ENCODE peak calls at places on chromosomes 13 and 19, in five cellular contexts. E is SK-N-SH, M is HepG2, T is HCT116, Z is K562. F is an unnamed sample.

GRCh38 chr13:27583645-27584044 is 36.7 kb downstream of the LNX2 start:
- DNase-seq in E (no peak), M (peak), T (no peak), Z (no peak), F (no peak)

GRCh38 chr19:2424686-2425621 is 2.4 kb downstream of the TIMM13 start:
- DNase-seq in E (peak), M (no peak), T (no peak), Z (no peak), F (no peak)

GRCh38 chr19:40542197-40542859 is 34.3 kb upstream of the SHKBP1 start:
- DNase-seq in E (peak), M (no peak), T (no peak), Z (no peak), F (no peak)

GRCh38 chr19:16587031-16588023 is 15.1 kb upstream of the SLC35E1 start:
- DNase-seq in E (no peak), M (no peak), T (no peak), Z (no peak), F (peak)

GRCh38 chr13:109790071-109790470 is 3.7 kb upstream of the IRS2 start:
- DNase-seq in E (no peak), M (no peak), T (no peak), Z (no peak), F (no peak)

GRCh38 chr13:36359301-36359950 is 13.2 kb upstream of the SPART start:
- DNase-seq in E (no peak), M (peak), T (no peak), Z (no peak), F (no peak)

GRCh38 chr13:51453308-51453958 is 597 bp upstream of the INTS6 start:
- DNase-seq in E (peak), M (peak), T (no peak), Z (peak), F (peak)

GRCh38 chr19:32029235-32029634 is 316.2 kb upstream of the ZNF507 start:
- DNase-seq in E (no peak), M (no peak), T (no peak), Z (no peak), F (no peak)

GRCh38 chr19:8088752-8089663 is 36.4 kb downstream of the CCL25 start:
- DNase-seq in E (peak), M (no peak), T (no peak), Z (no peak), F (no peak)

GRCh38 chr13:31431722-31432137 is 232.0 kb downstream of the B3GLCT start:
- DNase-seq in E (peak), M (peak), T (peak), Z (peak), F (no peak)

GRCh38 chr19:7673995-7674667 is 2.8 kb upstream of the MCEMP1 start:
- DNase-seq in E (peak), M (peak), T (peak), Z (peak), F (no peak)

GRCh38 chr13:81171065-81171647 is 830.2 kb upstream of the SPRY2 start:
- DNase-seq in E (peak), M (peak), T (peak), Z (peak), F (no peak)

GRCh38 chr19:30670562-30671513 is 298.7 kb downstream of the ZNF536 start:
- DNase-seq in E (no peak), M (no peak), T (no peak), Z (no peak), F (no peak)

GRCh38 chr13:33125821-33126570 is 109.8 kb downstream of the KL start:
- DNase-seq in E (no peak), M (peak), T (peak), Z (peak), F (no peak)

GRCh38 chr13:26037302-26037701 is 14.5 kb downstream of the SHISA2 start:
- DNase-seq in E (no peak), M (no peak), T (peak), Z (peak), F (no peak)

GRCh38 chr13:103277959-103278673 is 211.9 kb upstream of the SLC10A2 start:
- DNase-seq in E (no peak), M (no peak), T (no peak), Z (no peak), F (no peak)

GRCh38 chr13:27005976-27006518 is 165.6 kb downstream of the USP12 start:
- DNase-seq in E (no peak), M (no peak), T (no peak), Z (no peak), F (no peak)

GRCh38 chr13:75326173-75327131 is 155.5 kb downstream of the TBC1D4 start:
- DNase-seq in E (peak), M (no peak), T (no peak), Z (peak), F (no peak)

GRCh38 chr13:114027046-114027760 is 53.3 kb upstream of the C13orf46 start:
- DNase-seq in E (no peak), M (no peak), T (no peak), Z (no peak), F (no peak)

GRCh38 chr19:18205180-18205915 is 1.5 kb upstream of the RAB3A start:
- DNase-seq in E (peak), M (no peak), T (no peak), Z (peak), F (no peak)

GRCh38 chr19:46859637-46860124 is 1.1 kb upstream of the ARHGAP35 start:
- DNase-seq in E (peak), M (peak), T (no peak), Z (peak), F (no peak)

GRCh38 chr19:10811391-10812111 is 24.5 kb downstream of the TMED1 start:
- DNase-seq in E (no peak), M (peak), T (no peak), Z (peak), F (no peak)

GRCh38 chr13:96837809-96838208 is 156.5 kb downstream of the OXGR1 start:
- DNase-seq in E (no peak), M (no peak), T (no peak), Z (no peak), F (no peak)

GRCh38 chr13:30928971-30929370 is 3.5 kb upstream of the TEX26 start:
- DNase-seq in E (no peak), M (no peak), T (no peak), Z (no peak), F (no peak)

GRCh38 chr13:98445340-98446233 is 131.3 kb downstream of the STK24 start:
- DNase-seq in E (peak), M (peak), T (peak), Z (peak), F (peak)

GRCh38 chr19:38912600-38913514 is 871 bp upstream of the CCER2 start:
- DNase-seq in E (no peak), M (no peak), T (no peak), Z (no peak), F (no peak)

GRCh38 chr13:30718661-30719520 is 16.5 kb upstream of the ALOX5AP start:
- DNase-seq in E (no peak), M (peak), T (peak), Z (no peak), F (no peak)

GRCh38 chr13:21124853-21125252 is 51.5 kb downstream of the SKA3 start:
- DNase-seq in E (peak), M (peak), T (no peak), Z (no peak), F (no peak)

DNA sequence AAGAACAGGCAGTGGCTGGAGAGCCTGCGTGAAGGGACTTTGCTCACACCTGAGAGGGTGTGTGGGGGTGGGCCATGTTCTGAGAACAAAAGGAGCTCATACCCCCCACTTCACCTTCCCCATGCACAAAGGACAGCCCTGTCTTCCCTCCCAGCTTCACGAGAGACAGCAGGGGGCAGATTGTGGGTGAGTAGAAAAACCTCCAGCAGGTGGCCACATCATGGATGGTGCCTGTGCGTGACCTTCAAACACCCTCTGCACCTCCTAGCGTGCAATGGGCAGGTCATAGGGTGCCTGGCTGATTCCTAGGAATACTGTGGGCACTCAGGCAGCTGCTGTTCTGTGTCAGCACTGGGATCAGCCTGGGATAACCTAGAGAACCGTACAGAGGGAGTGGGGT is 36.3 kb upstream of the PSG9 start:
- DNase-seq in E (no peak), M (peak), T (no peak), Z (peak), F (no peak)
- TF ChIP-seq CTCF in E (no peak), M (peak), T (peak), Z (peak), F (no peak)

DNA sequence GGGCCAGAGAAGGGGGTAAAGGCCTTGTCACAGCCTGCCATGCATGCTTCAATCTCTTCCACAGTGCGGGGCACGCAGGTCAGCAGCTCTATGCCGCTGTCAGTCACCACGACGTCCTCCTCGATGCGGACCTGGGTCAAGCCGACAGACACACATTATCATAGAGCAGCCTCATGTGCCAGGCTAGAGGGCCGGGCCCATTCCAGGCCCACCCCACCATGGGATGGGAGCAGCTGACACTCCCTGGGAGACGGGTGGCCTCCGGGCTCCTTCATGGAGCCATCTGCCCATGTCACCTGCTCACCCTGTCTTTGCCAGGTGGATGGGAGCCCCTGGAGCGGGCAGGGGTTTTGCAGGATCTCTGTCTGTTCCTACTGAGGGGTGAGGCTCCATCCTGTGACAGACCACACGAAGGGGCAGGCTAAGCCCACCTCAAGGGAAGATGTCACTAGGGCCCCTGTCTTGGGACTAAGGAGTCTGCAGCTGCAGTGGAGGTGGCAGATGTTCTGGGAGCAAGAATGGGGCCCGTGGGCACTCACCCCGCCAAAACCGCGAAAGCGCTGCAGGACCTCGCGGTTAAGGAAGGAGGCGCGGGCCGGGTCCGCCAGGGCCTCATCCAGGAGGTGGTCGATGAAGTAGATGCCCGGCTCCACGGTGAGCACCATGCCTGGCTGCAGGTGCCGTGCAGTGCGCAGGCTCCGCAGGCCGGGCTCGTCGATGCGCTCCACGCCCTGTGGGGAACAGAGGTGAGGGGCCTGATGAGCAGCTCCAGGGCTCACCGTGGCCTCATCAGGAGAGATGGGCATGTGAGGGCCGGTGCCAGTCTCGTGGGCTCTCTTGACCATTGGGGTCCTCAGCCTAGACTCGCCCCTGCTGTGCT is 14.1 kb downstream of the CEBPG start:
- DNase-seq in E (no peak), M (no peak), T (no peak), Z (no peak), F (no peak)
- TF ChIP-seq ZBTB33 in E (no peak), M (peak), T (no peak), Z (peak), F (no peak)

GRCh38 chr19:49442793-49443365 is 1.6 kb upstream of the SLC17A7 start:
- DNase-seq in E (peak), M (peak), T (peak), Z (peak), F (no peak)
- H3K9ac ChIP-seq in E (peak), M (peak), T (peak), Z (peak), F (peak)

DNA sequence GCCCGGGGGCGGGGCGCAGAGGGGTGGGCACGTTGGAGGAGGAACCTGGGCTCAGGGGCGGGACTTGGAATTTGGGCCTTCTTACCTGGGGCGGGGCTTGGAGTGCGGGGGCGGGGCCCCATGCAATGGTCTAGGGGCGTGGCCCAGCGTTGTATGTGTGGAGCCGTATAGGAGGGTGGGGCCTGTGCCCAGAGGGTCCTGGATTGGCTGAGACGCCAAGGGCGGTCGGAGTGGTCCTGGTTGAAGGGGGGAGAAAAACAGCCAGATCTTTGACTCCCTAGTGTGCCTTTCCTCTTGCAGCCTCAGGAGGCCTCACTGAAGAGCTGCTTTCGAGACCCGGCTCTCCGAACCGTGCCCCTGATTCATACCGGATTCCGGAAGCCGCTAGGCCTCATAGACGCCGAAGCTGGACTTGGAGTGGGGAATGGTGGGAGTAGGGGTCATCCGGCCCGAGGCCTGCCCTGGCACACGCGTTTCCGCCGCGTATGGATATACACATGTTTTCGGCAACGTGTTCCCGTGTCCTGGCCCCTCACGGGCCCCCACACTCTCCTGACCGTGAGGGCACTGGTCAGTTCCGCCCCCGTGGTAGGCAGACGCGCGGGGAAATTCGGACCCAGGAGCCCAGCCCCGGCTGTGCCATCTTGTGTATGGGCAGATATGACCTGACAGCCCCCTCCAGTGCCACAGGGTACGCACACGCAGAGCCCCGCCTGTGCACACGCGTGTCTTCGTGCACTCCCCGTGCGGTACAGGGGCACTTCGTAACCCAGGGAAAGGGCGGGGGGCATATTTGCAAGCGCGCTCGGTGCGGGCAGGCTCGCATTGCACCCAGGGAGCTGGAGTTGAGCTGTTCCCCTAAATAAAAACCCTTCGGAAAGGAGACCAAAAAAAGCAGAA is 661 bp upstream of the PRR12 start:
- DNase-seq in E (peak), M (peak), T (peak), Z (peak), F (peak)
- TF ChIP-seq CTCF in E (no peak), M (peak), T (no peak), Z (no peak), F (no peak)

DNA sequence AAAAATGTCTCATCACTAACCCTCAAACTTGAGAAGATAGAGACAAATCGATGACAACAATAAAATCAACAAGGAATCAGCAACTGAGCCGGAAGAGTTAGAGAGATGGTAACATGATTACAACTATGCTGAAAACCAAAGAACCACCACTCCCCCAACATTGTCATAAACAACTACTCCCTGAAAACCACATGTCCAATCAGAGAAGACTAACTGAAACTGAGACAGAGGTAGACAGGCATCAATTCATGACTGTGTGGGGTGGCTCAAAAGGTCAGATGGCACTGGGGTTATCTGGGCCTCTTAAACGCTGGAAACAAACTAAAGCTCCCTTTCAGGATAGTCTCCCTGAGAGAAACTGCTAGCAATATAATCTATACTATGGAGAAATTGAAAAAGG is 488.8 kb downstream of the KCTD12 start:
- DNase-seq in E (no peak), M (no peak), T (no peak), Z (no peak), F (no peak)
- TF ChIP-seq ZBTB33 in E (no peak), M (no peak), T (no peak), Z (no peak), F (no peak)

DNA sequence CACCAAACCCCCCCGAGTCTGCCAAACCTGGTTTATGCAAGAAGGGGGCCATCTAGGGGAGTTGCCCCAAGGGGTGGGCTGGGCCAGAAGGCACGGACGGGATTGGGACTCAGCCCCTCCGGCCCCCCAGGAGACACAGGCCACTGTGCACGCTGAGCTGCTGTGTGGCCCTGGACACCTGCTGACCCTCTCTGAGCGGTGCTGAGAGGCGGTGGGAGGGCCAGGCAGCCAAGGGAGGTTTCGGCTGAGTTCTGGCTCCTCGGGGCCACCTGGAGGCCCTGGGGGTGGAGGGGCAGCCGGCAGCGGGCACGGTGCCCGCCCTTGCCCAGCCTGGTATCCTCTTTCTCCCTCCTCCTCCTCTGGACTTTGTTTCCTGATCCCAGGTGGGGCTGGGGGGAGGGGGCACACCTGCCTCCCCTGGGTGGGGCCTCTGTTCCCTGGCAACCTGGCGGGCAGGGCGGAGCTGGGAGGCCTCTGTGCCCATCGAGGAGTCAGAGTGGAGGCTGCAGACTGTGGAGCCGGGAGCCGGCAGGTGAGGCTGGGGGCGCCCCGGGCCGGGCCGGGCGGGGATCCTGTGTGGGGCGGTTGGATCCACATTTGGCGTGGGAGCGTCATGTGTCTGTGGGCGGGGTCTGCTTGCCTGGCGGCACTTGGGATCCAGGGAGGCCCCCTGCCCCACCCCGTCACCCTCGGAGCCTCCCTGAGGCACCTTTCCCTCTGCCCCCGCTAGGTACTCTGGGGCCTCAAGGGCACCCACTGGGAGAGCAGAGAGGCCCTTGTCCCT is at the start of gene MISP:
- DNase-seq in E (no peak), M (no peak), T (no peak), Z (peak), F (no peak)
- H3K9ac ChIP-seq in E (peak), M (peak), T (peak), Z (peak), F (no peak)

GRCh38 chr13:19713186-19713965 is 69.4 kb downstream of the PSPC1 start:
- DNase-seq in E (no peak), M (no peak), T (no peak), Z (peak), F (peak)
- TF ChIP-seq CTCF in E (no peak), M (no peak), T (no peak), Z (no peak), F (no peak)

F was measured in GM12878.